ENCODE peak calls at places on chromosomes 4 and X, in seven cellular contexts. C, N, S, E, J, A and T are unnamed samples.

GRCh38 chr4:16858275-16858752 is 40.1 kb downstream of the LDB2 start:
- DNase-seq in C (peak; percentile 88), N (no peak), S (peak; percentile 34), E (peak; percentile 94), J (peak; percentile 77), A (no peak), T (no peak)

GRCh38 chr4:5142726-5143125 is 91.4 kb downstream of the STK32B start:
- DNase-seq in C (peak; percentile 64), N (peak; percentile 14), S (no peak), E (peak; percentile 66), J (peak; percentile 47), A (no peak), T (peak; percentile 57)

GRCh38 chr4:94452476-94453300 is 946 bp downstream of the PDLIM5 start:
- DNase-seq in C (peak; percentile 91), N (peak; percentile 38), S (peak; percentile 54), E (peak; percentile 82), J (peak; percentile 88), A (peak; percentile 65), T (peak; percentile 78)

GRCh38 chrX:68443155-68443868 is 10.0 kb upstream of the OPHN1 start:
- DNase-seq in C (no peak), N (no peak), S (no peak), E (peak; percentile 15), J (peak; percentile 13), A (peak; percentile 28), T (no peak)

GRCh38 chrX:152900937-152901445 is 3.1 kb downstream of the ZNF185 start:
- DNase-seq in C (no peak), N (no peak), S (no peak), E (no peak), J (no peak), A (no peak), T (no peak)

GRCh38 chrX:41047878-41048534 is 37.2 kb upstream of the USP9X start:
- DNase-seq in C (no peak), N (no peak), S (no peak), E (no peak), J (no peak), A (no peak), T (no peak)

GRCh38 chr4:103199009-103199408 is 866 bp upstream of the CENPE start:
- DNase-seq in C (no peak), N (no peak), S (no peak), E (no peak), J (no peak), A (no peak), T (no peak)

GRCh38 chr4:94262163-94263016 is 54.7 kb downstream of the SMARCAD1 start:
- DNase-seq in C (no peak), N (no peak), S (no peak), E (no peak), J (peak; percentile 52), A (no peak), T (no peak)

GRCh38 chrX:65537229-65537628 is 2.6 kb upstream of the LAS1L start:
- DNase-seq in C (no peak), N (no peak), S (no peak), E (no peak), J (no peak), A (no peak), T (no peak)

GRCh38 chr4:48681856-48682255 is 98.2 kb downstream of the FRYL start:
- DNase-seq in C (peak; percentile 49), N (no peak), S (no peak), E (peak; percentile 52), J (peak; percentile 44), A (no peak), T (no peak)

GRCh38 chrX:115364625-115365024 is 75.1 kb downstream of the LUZP4 start:
- DNase-seq in C (no peak), N (no peak), S (no peak), E (peak; percentile 21), J (no peak), A (no peak), T (no peak)

GRCh38 chrX:103453655-103454054 is 65.6 kb downstream of the RAB40A start:
- DNase-seq in C (no peak), N (no peak), S (no peak), E (peak; percentile 97), J (peak; percentile 93), A (no peak), T (no peak)

GRCh38 chr4:33850503-33850902 is 2393.8 kb downstream of the ARAP2 start:
- DNase-seq in C (no peak), N (no peak), S (no peak), E (no peak), J (no peak), A (no peak), T (no peak)

GRCh38 chr4:78706302-78706701 is 69.8 kb upstream of the BMP2K start:
- DNase-seq in C (peak; percentile 78), N (no peak), S (peak; percentile 34), E (no peak), J (no peak), A (no peak), T (peak; percentile 49)

GRCh38 chr4:94519925-94520789 is 68.4 kb downstream of the PDLIM5 start:
- DNase-seq in C (no peak), N (no peak), S (no peak), E (no peak), J (peak; percentile 41), A (no peak), T (no peak)

GRCh38 chrX:13411496-13412207 is 91.8 kb upstream of the ATXN3L start:
- DNase-seq in C (peak; percentile 60), N (no peak), S (no peak), E (no peak), J (no peak), A (no peak), T (no peak)

GRCh38 chrX:39950035-39950688 is 147.6 kb downstream of the BCOR start:
- DNase-seq in C (peak; percentile 51), N (no peak), S (no peak), E (peak; percentile 33), J (peak; percentile 27), A (no peak), T (no peak)

GRCh38 chr4:76639292-76639691 is 204.3 kb downstream of the SHROOM3 start:
- DNase-seq in C (no peak), N (no peak), S (no peak), E (peak; percentile 23), J (no peak), A (no peak), T (no peak)

GRCh38 chr4:111930658-111931057 is 214.6 kb upstream of the FAM241A start:
- DNase-seq in C (no peak), N (no peak), S (no peak), E (no peak), J (no peak), A (no peak), T (no peak)

GRCh38 chr4:112888617-112889016 is 160.8 kb upstream of the ANK2 start:
- DNase-seq in C (no peak), N (no peak), S (no peak), E (no peak), J (no peak), A (no peak), T (no peak)

GRCh38 chr4:119833611-119834010 is 205.0 kb upstream of the PDE5A start:
- DNase-seq in C (no peak), N (no peak), S (no peak), E (no peak), J (no peak), A (no peak), T (no peak)

GRCh38 chrX:104359124-104359523 is 104.4 kb upstream of the ESX1 start:
- DNase-seq in C (no peak), N (no peak), S (no peak), E (no peak), J (no peak), A (peak; percentile 46), T (no peak)

GRCh38 chr4:42655921-42656735 is 777 bp downstream of the ATP8A1 start:
- DNase-seq in C (peak; percentile 46), N (peak; percentile 8), S (no peak), E (no peak), J (peak; percentile 29), A (no peak), T (peak; percentile 34)

GRCh38 chr4:138056541-138056940 is 185.6 kb downstream of the SLC7A11 start:
- DNase-seq in C (no peak), N (no peak), S (no peak), E (no peak), J (no peak), A (no peak), T (no peak)

DNA sequence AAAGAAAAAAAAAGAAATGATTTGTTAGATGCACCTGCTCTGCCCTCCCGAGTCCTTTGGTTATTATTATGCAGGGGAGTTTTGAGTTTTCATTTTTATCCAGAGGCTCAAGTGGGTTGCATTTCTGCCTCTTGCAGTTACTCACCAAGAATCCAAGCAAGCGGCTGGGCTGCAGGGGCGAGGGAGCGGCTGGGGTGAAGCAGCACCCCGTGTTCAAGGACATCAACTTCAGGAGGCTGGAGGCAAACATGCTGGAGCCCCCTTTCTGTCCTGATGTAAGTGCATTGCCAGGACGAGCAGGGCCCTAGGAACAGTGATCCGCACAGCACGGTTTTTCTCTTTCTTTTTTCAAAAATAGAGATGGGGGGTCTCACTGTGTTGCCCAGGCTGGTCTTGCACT is 39.1 kb downstream of the HTT-AS start:
- DNase-seq in C (no peak), N (no peak), S (no peak), E (no peak), J (no peak), A (no peak), T (no peak)
- H2BK5ac ChIP-seq in C (no peak overlapping the region), N (no peak overlapping the region), S (no peak overlapping the region), E (no peak overlapping the region), J (no peak overlapping the region), A (no peak overlapping the region), T (no peak overlapping the region)

GRCh38 chrX:108121291-108121690 is 29.7 kb downstream of the ATG4A start:
- DNase-seq in C (no peak), N (no peak), S (no peak), E (no peak), J (no peak), A (no peak), T (no peak)
- H3K18ac ChIP-seq in C (no peak overlapping the region), N (no peak overlapping the region), S (no peak overlapping the region), E (peak overlapping the region; percentile 77), J (no peak overlapping the region), A (no peak overlapping the region), T (no peak overlapping the region)

GRCh38 chr4:82235346-82235745 is 138.4 kb downstream of the HNRNPD start:
- DNase-seq in C (no peak), N (no peak), S (no peak), E (no peak), J (no peak), A (peak; percentile 56), T (no peak)

GRCh38 chr4:82230310-82230709 is 143.5 kb downstream of the HNRNPD start:
- DNase-seq in C (no peak), N (no peak), S (no peak), E (no peak), J (no peak), A (no peak), T (no peak)

GRCh38 chr4:82232891-82233290 is 140.9 kb downstream of the HNRNPD start:
- DNase-seq in C (no peak), N (no peak), S (no peak), E (no peak), J (no peak), A (no peak), T (no peak)
- H2BK5ac ChIP-seq in C (no peak overlapping the region), N (no peak overlapping the region), S (no peak overlapping the region), E (no peak overlapping the region), J (no peak overlapping the region), A (no peak overlapping the region), T (no peak overlapping the region)

DNA sequence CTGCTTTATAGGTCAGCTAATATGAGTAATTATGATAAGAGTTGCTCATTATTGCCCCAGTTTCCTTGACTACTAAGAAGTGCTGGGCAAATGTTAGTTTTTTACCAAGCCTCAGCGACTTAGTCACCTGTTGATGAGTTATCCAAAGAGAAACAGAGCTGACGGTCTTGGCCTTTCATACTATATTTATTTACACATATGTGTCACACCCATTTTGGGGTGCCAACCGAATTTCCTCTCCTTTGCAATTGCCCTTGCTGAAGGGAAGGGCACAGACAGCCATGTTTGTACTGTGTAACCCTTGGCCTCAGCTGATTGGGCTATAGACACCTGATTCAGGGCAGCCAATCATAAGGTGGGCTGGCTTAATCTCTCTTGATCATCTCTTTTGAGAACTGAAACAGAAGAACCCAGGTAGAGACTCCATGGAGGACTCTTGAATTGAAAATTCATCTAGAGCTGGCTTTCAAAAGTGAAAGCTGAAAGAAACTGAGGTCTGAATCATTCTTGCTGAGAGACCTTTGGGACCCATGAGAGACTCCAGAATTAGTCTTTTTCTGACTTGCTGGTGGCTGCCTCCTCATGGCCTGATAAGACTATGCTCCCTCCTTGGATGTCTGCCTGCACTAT is 111.7 kb upstream of the RPS6KA3 start:
- DNase-seq in C (no peak), N (no peak), S (no peak), E (peak; percentile 31), J (peak; percentile 7), A (no peak), T (no peak)
- H3K18ac ChIP-seq in C (no peak overlapping the region), N (no peak overlapping the region), S (no peak overlapping the region), E (no peak overlapping the region), J (no peak overlapping the region), A (no peak overlapping the region), T (no peak overlapping the region)